ENCODE peak calls at places on chromosomes 16 and 17, in seven cellular contexts. N is Peyer's patch, Y is lung, X is A549, D is tibial nerve, M is fibroblast of lung, P is pancreas. S is an unnamed sample.

GRCh38 chr17:45813051-45813731 is 29.1 kb downstream of the CRHR1 start:
- DNase-seq in N (no peak), Y (no peak), M (no peak), P (no peak), D (no peak), X (no peak), S (no peak)

GRCh38 chr17:4950075-4950756 is 703 bp upstream of the ENO3 start:
- DNase-seq in X (peak; percentile 57), N (peak; percentile 51), Y (peak; percentile 60), M (no peak), D (peak; percentile 49), P (peak; percentile 83), S (no peak)

GRCh38 chr16:4370570-4371480 is 823 bp upstream of the VASN start:
- DNase-seq in Y (peak; percentile 67), P (peak; percentile 58), M (peak; percentile 89), X (no peak), D (peak; percentile 71), N (peak; percentile 29), S (peak; percentile 65)

GRCh38 chr16:22255335-22255734 is 41.9 kb upstream of the POLR3E start:
- DNase-seq in N (no peak), P (no peak), X (peak; percentile 42), Y (no peak), M (no peak), D (no peak), S (no peak)

GRCh38 chr17:17628388-17629008 is 37.0 kb upstream of the PEMT start:
- DNase-seq in N (peak; percentile 55), D (no peak), X (no peak), P (no peak), M (no peak), Y (no peak), S (no peak)

GRCh38 chr17:30926516-30926915 is 4.8 kb downstream of the ADAP2 start:
- DNase-seq in M (no peak), D (no peak), P (no peak), X (no peak), Y (no peak), N (no peak), S (no peak)

GRCh38 chr17:1720856-1721386 is 3.6 kb upstream of the WDR81 start:
- DNase-seq in Y (peak; percentile 78), P (no peak), N (peak; percentile 75), D (no peak), X (peak; percentile 81), M (peak; percentile 41), S (no peak)

GRCh38 chr16:17303101-17303500 is 167.7 kb downstream of the XYLT1 start:
- DNase-seq in P (no peak), D (no peak), X (no peak), N (peak; percentile 60), M (no peak), Y (no peak), S (no peak)

GRCh38 chr16:29701214-29701555 is 22.2 kb downstream of the QPRT start:
- DNase-seq in N (no peak), X (no peak), M (no peak), P (no peak), Y (no peak), D (no peak), S (no peak)

GRCh38 chr16:29700253-29700987 is 21.4 kb downstream of the QPRT start:
- DNase-seq in P (peak; percentile 85), N (peak; percentile 58), X (peak; percentile 92), M (peak; percentile 80), D (peak; percentile 26), Y (peak; percentile 73), S (peak; percentile 72)

GRCh38 chr16:29699324-29700219 is 20.6 kb downstream of the QPRT start:
- DNase-seq in D (no peak), X (no peak), P (no peak), M (no peak), N (no peak), Y (no peak), S (no peak)

GRCh38 chr16:29705030-29705429 is 26.1 kb downstream of the QPRT start:
- DNase-seq in M (peak; percentile 47), N (no peak), D (no peak), X (no peak), P (no peak), Y (no peak), S (no peak)

GRCh38 chr16:29702307-29702706 is 23.3 kb downstream of the QPRT start:
- DNase-seq in M (no peak), X (no peak), N (no peak), Y (no peak), P (no peak), D (no peak), S (no peak)
- H3K27ac ChIP-seq in M (no peak overlapping the region), X (no peak overlapping the region), N (peak overlapping the region; percentile 42), Y (no peak overlapping the region), P (no peak overlapping the region), D (no peak overlapping the region), S (no peak overlapping the region)

GRCh38 chr16:15857779-15858560 is 1.1 kb upstream of the MYH11 start:
- DNase-seq in X (no peak), P (peak; percentile 58), N (no peak), D (no peak), Y (no peak), M (peak; percentile 61), S (no peak)

GRCh38 chr16:15856217-15856616 is 611 bp downstream of the MYH11 start:
- DNase-seq in Y (no peak), D (no peak), P (no peak), X (no peak), N (no peak), M (no peak), S (no peak)

GRCh38 chr16:15858921-15859668 is 2.3 kb upstream of the MYH11 start:
- DNase-seq in M (no peak), Y (no peak), P (no peak), D (no peak), N (no peak), X (no peak), S (no peak)

GRCh38 chr16:15855704-15856003 is 1.2 kb downstream of the MYH11 start:
- DNase-seq in D (no peak), P (no peak), Y (no peak), X (no peak), N (no peak), M (no peak), S (no peak)

DNA sequence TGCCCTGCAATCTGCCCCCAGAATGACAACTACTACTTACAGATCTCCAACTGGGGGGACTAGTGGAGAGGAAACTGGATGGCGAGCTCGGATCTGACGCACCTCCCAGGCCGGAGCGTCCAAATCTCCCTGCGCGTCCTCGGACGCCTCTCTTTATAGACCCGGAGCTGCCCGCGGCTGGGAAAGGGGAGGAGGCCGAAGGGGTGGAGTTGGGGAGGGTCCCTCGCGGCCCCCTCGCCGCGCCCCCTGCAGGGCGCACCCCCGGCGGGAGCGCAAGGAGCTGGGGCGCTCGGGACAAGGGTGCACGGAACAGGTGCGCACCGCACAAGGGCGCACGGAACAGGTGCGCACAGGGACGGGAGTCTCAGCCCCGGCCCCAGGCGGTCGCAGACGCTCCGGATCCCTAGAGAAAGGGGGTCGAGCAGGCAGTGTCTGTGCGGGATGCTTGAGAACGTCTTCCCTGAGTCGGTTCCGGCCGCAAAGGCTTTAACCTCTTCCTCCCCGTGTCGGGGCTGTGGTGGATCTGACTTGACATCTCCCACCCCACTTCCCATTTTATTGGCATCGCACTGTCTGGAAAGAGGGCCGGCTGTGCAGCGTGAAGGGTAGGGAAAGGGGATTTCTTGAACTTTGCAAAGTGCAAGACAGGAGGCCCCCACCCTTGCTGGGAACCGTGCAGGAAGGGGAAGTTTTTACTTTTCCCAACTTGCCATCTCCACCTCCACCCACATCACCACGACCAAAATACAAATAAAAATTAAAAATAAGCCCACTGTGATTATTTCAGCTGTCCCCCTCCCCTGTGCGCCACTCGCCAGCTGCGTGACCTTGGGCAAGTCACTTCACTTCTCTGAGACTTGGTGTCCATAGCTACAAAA is at the start of gene MYH11:
- DNase-seq in N (no peak), X (no peak), P (no peak), D (no peak), Y (no peak), M (no peak), S (no peak)
- TF ChIP-seq CTCF in N (no peak), X (no peak), P (no peak), D (no peak), Y (no peak), M (no peak), S (no peak)

GRCh38 chr16:67521095-67521804 is 7.4 kb upstream of the RIPOR1 start:
- DNase-seq in N (peak; percentile 98), X (peak; percentile 96), Y (peak; percentile 96), D (peak; percentile 95), P (peak; percentile 98), M (peak; percentile 88), S (peak; percentile 85)

GRCh38 chr16:67517661-67518423 is 10.8 kb upstream of the RIPOR1 start:
- DNase-seq in X (no peak), P (no peak), N (peak; percentile 79), D (no peak), M (no peak), Y (no peak), S (no peak)

GRCh38 chr16:67516296-67517177 is 12.1 kb upstream of the RIPOR1 start:
- DNase-seq in N (no peak), D (no peak), X (peak; percentile 44), Y (no peak), P (no peak), M (peak; percentile 79), S (no peak)

GRCh38 chr16:67517178-67517492 is 11.5 kb upstream of the RIPOR1 start:
- DNase-seq in X (no peak), N (peak; percentile 55), Y (no peak), M (no peak), D (no peak), P (no peak), S (no peak)

GRCh38 chr16:67518676-67519075 is 10.0 kb upstream of the RIPOR1 start:
- DNase-seq in N (peak; percentile 56), D (no peak), X (no peak), Y (no peak), P (no peak), M (no peak), S (no peak)
- H3K4me3 ChIP-seq in N (peak overlapping the region; percentile 22), D (no peak overlapping the region), X (no peak overlapping the region), Y (no peak overlapping the region), P (no peak overlapping the region), M (no peak overlapping the region), S (no peak overlapping the region)

GRCh38 chr17:42564815-42565522 is 1.9 kb upstream of the MLX start:
- DNase-seq in D (no peak), M (no peak), P (no peak), N (no peak), X (no peak), Y (no peak), S (no peak)

GRCh38 chr17:42561908-42562844 is at the start of gene COASY:
- DNase-seq in P (peak; percentile 94), M (peak; percentile 95), N (peak; percentile 94), X (peak; percentile 99), Y (peak; percentile 96), D (peak; percentile 93), S (peak; percentile 95)

GRCh38 chr17:42562845-42563509 is 1.0 kb downstream of the COASY start:
- DNase-seq in Y (no peak), M (no peak), X (no peak), N (no peak), D (no peak), P (no peak), S (no peak)

GRCh38 chr17:42563950-42564349 is 2.0 kb downstream of the COASY start:
- DNase-seq in D (no peak), X (no peak), N (no peak), P (no peak), Y (no peak), M (no peak), S (no peak)

DNA sequence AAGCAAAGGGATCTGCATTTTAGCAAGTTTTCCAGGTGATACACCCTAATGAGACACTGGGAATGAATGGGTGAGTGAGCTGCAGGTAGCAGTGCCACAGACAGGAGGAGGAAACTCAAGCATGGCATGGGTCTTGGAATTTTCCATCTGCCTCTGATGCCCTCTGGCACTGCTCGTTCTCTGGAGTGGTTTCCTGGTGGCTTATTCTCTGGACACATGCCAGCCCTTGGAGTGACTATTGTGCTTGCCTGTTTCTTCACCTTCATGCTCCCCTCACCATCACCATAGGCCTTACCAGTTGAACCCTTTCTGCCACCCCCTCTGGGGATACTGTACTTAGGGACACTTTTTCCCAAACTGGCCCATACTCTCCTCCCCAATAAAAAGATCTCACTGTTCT is 1.6 kb downstream of the COASY start:
- DNase-seq in X (no peak), P (no peak), D (no peak), M (no peak), N (no peak), Y (no peak), S (no peak)
- H3K27ac ChIP-seq in X (peak overlapping the region; percentile 97), P (peak overlapping the region; percentile 79), D (no peak overlapping the region), M (peak overlapping the region; percentile 83), N (peak overlapping the region; percentile 86), Y (no peak overlapping the region), S (no peak overlapping the region)

S was measured in AG04450.